ENCODE peak calls at places on chromosome 1, in four cellular contexts. One of them, this sample, is unnamed.

GRCh38 chr1:197913495-197914276 is 3.5 kb upstream of the LHX9 start:
- DNase-seq in COLO829: no peak
- DNase-seq in NCI-H2029: no peak
- DNase-seq in mucosa of descending colon: no peak
- DNase-seq in this sample: no peak

GRCh38 chr1:228794173-228794572 is 58.9 kb downstream of the RHOU start:
- DNase-seq in COLO829: no peak
- DNase-seq in NCI-H2029: no peak
- DNase-seq in mucosa of descending colon: no peak
- DNase-seq in this sample: peak

GRCh38 chr1:194194724-194195123 is 1008.3 kb upstream of the B3GALT2 start:
- DNase-seq in COLO829: no peak
- DNase-seq in NCI-H2029: no peak
- DNase-seq in mucosa of descending colon: no peak
- DNase-seq in this sample: no peak

GRCh38 chr1:161020573-161021167 is at the start of gene F11R:
- DNase-seq in COLO829: no peak
- DNase-seq in NCI-H2029: peak
- DNase-seq in mucosa of descending colon: peak
- DNase-seq in this sample: no peak

GRCh38 chr1:15678578-15678977 is 5.5 kb upstream of the PLEKHM2 start:
- DNase-seq in COLO829: no peak
- DNase-seq in NCI-H2029: no peak
- DNase-seq in mucosa of descending colon: no peak
- DNase-seq in this sample: no peak

GRCh38 chr1:2972879-2973575 is 48.2 kb upstream of the ACTRT2 start:
- DNase-seq in COLO829: no peak
- DNase-seq in NCI-H2029: no peak
- DNase-seq in mucosa of descending colon: peak
- DNase-seq in this sample: no peak

GRCh38 chr1:201309420-201309819 is 26.1 kb downstream of the PKP1 start:
- DNase-seq in COLO829: peak
- DNase-seq in NCI-H2029: peak
- DNase-seq in mucosa of descending colon: peak
- DNase-seq in this sample: no peak

GRCh38 chr1:179080866-179081695 is 789 bp upstream of the TOR3A start:
- DNase-seq in COLO829: no peak
- DNase-seq in NCI-H2029: no peak
- DNase-seq in mucosa of descending colon: no peak
- DNase-seq in this sample: peak

This sample was measured in effector memory CD8-positive, alpha-beta T cell.